ENCODE peak calls at places on chromosomes 5 and 9, in five cellular contexts. N, F, J, P and G are unnamed samples.

GRCh38 chr5:56668996-56669395 is 146.4 kb upstream of the MAP3K1 start:
- DNase-seq in J (no peak), N (no peak), P (peak), F (no peak), G (no peak)

GRCh38 chr9:21873540-21874221 is 71.2 kb downstream of the MTAP start:
- DNase-seq in N (no peak), F (no peak), P (no peak), J (no peak), G (no peak)

GRCh38 chr5:154783774-154784460 is 28.7 kb downstream of the LARP1 start:
- DNase-seq in J (peak), N (no peak), F (no peak), P (no peak), G (no peak)

GRCh38 chr9:28004900-28005299 is 431.6 kb upstream of the C9orf72 start:
- DNase-seq in N (no peak), P (no peak), F (no peak), J (no peak), G (no peak)

GRCh38 chr5:58933891-58934628 is 351.2 kb downstream of the RAB3C start:
- DNase-seq in P (no peak), J (no peak), F (no peak), N (no peak), G (no peak)

GRCh38 chr5:71778678-71779276 is 59.7 kb downstream of the CARTPT start:
- DNase-seq in N (peak), J (no peak), F (no peak), P (peak), G (no peak)

GRCh38 chr9:27888661-27889295 is 315.5 kb upstream of the C9orf72 start:
- DNase-seq in N (peak), F (peak), J (peak), P (peak), G (peak)

GRCh38 chr9:112327718-112328450 is 5.5 kb downstream of the PTBP3 start:
- DNase-seq in J (no peak), P (no peak), F (no peak), N (no peak), G (no peak)

GRCh38 chr5:78594946-78595921 is 53.3 kb downstream of the LHFPL2 start:
- DNase-seq in N (peak), P (peak), J (no peak), F (no peak), G (peak)

GRCh38 chr5:116154931-116155330 is 70.1 kb downstream of the COMMD10 start:
- DNase-seq in F (no peak), J (no peak), N (no peak), P (no peak), G (no peak)

GRCh38 chr9:126935630-126936029 is 21.0 kb downstream of the RALGPS1 start:
- DNase-seq in P (no peak), F (no peak), N (no peak), J (no peak), G (no peak)

GRCh38 chr9:34651876-34652602 is at the start of gene IL11RA:
- DNase-seq in P (peak), J (no peak), F (peak), N (peak), G (peak)

GRCh38 chr9:16335788-16336580 is 534.5 kb downstream of the BNC2 start:
- DNase-seq in F (no peak), N (peak), P (no peak), J (no peak), G (no peak)

GRCh38 chr5:122941737-122942136 is 94.8 kb downstream of the PPIC start:
- DNase-seq in N (no peak), F (no peak), P (no peak), J (no peak), G (no peak)

GRCh38 chr5:141547488-141547887 is 58.6 kb downstream of the PCDHGC5 start:
- DNase-seq in J (no peak), F (no peak), N (no peak), P (peak), G (no peak)

GRCh38 chr9:93672622-93673270 is 96.4 kb downstream of the PHF2 start:
- DNase-seq in F (peak), J (no peak), P (no peak), N (no peak), G (no peak)

GRCh38 chr5:127010362-127010761 is 20.0 kb downstream of the MARCHF3 start:
- DNase-seq in N (no peak), P (no peak), F (no peak), J (no peak), G (no peak)

GRCh38 chr5:65482280-65482726 is 583 bp upstream of the ADAMTS6 start:
- DNase-seq in P (no peak), N (no peak), F (no peak), J (no peak), G (peak)

GRCh38 chr5:78730300-78731094 is 81.9 kb upstream of the LHFPL2 start:
- DNase-seq in F (no peak), N (no peak), J (no peak), P (no peak), G (no peak)

GRCh38 chr9:18490591-18491370 is 16.8 kb downstream of the ADAMTSL1 start:
- DNase-seq in F (no peak), N (no peak), P (no peak), J (no peak), G (no peak)

GRCh38 chr9:4741365-4742031 is 496 bp upstream of the AK3 start:
- DNase-seq in P (peak), F (peak), J (no peak), N (peak), G (peak)

GRCh38 chr5:143638654-143639053 is 173.3 kb upstream of the HMHB1 start:
- DNase-seq in N (no peak), J (no peak), P (no peak), F (no peak), G (no peak)

GRCh38 chr9:95389373-95389772 is 71.9 kb upstream of the FANCC start:
- DNase-seq in J (no peak), N (no peak), F (no peak), P (no peak), G (no peak)

GRCh38 chr5:66821626-66822429 is 225.6 kb downstream of the MAST4 start:
- DNase-seq in J (no peak), N (no peak), P (no peak), F (no peak), G (no peak)

GRCh38 chr5:56183507-56183906 is 49.6 kb downstream of the ANKRD55 start:
- DNase-seq in F (no peak), N (no peak), P (peak), J (no peak), G (no peak)

GRCh38 chr9:121780177-121780576 is 128.7 kb downstream of the DAB2IP start:
- DNase-seq in N (no peak), J (no peak), P (no peak), F (no peak), G (no peak)

GRCh38 chr9:17588395-17588794 is 9.5 kb downstream of the SH3GL2 start:
- DNase-seq in P (no peak), J (no peak), F (no peak), N (no peak), G (no peak)

GRCh38 chr5:165673499-165673898 is 2168.1 kb downstream of the MAT2B start:
- DNase-seq in N (no peak), J (no peak), F (no peak), P (no peak), G (no peak)

GRCh38 chr5:83645936-83646335 is 74.7 kb downstream of the HAPLN1 start:
- DNase-seq in N (no peak), F (no peak), P (no peak), J (no peak), G (no peak)

GRCh38 chr5:159975462-159976019 is 33.4 kb upstream of the TTC1 start:
- DNase-seq in N (peak), F (no peak), J (no peak), P (peak), G (peak)

GRCh38 chr5:73751254-73751914 is 125.4 kb downstream of the ARHGEF28 start:
- DNase-seq in J (no peak), P (no peak), F (no peak), N (no peak), G (no peak)

GRCh38 chr9:70100362-70100761 is 56.7 kb downstream of the MAMDC2 start:
- DNase-seq in N (no peak), F (no peak), P (no peak), J (no peak), G (no peak)

GRCh38 chr5:89584339-89584956 is 701.5 kb upstream of the MEF2C start:
- DNase-seq in N (no peak), P (no peak), F (no peak), J (no peak), G (no peak)
- TF ChIP-seq ESRRA in N (no peak), P (no peak), F (no peak), J (no peak), G (no peak)

GRCh38 chr5:76521240-76521758 is 101.9 kb downstream of the F2RL2 start:
- DNase-seq in J (no peak), F (no peak), P (no peak), N (no peak), G (no peak)
- TF ChIP-seq ESRRA in J (no peak), F (no peak), P (no peak), N (no peak), G (no peak)

DNA sequence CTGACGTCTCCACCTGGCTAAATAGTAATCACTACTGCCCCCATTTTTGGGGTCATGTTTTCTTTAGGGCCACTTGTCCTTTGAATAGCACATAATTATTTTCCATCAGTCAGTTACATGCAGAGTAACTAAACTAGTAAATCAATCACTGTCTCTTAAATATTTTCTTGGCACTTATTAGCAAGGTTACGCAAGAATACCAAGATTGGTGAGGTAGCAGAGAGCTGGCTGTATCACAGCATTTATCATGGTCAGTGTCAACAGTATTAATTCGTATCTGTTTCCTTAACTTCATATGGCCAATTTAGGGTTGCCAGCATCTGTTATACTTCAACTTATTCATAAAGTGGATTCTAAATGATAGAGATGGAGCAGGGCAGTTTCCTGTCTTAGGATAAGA is 346.8 kb upstream of the FAM174A start:
- DNase-seq in F (no peak), J (no peak), N (no peak), P (no peak), G (no peak)
- TF ChIP-seq ESRRA in F (no peak), J (no peak), N (no peak), P (no peak), G (no peak)

GRCh38 chr5:172881691-172882370 is 47.8 kb downstream of the ERGIC1 start:
- DNase-seq in P (no peak), F (no peak), N (no peak), J (peak), G (peak)
- TF ChIP-seq ESRRA in P (no peak), F (no peak), N (no peak), J (no peak), G (peak)

DNA sequence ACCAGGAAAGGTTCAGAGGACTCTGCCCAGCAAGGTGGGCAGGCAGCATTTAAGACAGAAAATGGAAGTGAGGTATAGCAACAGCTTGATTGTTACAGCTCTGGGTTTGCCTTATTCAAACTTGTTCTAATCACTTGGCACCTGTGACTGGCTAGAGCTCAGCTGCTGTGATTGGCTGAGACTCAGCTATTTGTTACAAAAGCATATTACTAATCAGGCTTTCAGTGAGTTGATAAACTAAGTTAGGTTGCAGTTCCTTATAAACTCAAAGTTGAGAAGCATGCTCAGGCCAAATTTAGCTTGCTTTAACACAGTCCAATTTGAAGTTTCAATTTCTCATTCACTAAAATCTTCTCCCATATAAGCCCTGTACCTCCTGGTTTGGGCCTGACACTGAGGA is 56.3 kb downstream of the GDA start:
- DNase-seq in N (no peak), F (no peak), J (peak), P (no peak), G (no peak)
- TF ChIP-seq ESRRA in N (no peak), F (no peak), J (no peak), P (no peak), G (no peak)

DNA sequence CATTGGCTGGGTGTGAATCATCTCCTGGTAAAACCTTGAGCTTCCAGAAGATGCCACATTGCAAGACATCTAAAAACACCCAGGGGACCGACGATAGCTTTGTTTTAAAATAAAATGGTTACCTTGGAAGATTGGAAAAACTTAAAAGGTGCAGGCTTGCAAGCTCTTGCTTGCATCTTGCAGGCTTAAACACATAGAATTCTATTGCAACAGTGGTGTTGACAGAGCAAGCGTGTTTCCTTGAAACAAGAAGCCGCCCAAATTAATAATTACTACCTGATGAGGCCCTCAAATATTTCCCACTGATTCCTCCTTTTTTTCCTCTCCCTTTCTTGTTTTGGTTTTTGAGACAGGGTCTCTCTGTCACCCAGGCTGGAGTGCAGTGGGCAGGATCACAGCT is 137.1 kb upstream of the BASP1 start:
- DNase-seq in N (no peak), J (no peak), P (no peak), F (no peak), G (no peak)
- TF ChIP-seq ESRRA in N (no peak), J (no peak), P (no peak), F (no peak), G (no peak)

GRCh38 chr9:84659273-84659672 is 10.3 kb upstream of the NTRK2 start:
- DNase-seq in F (no peak), N (no peak), J (no peak), P (no peak), G (no peak)
- TF ChIP-seq ESRRA in F (no peak), N (no peak), J (no peak), P (no peak), G (no peak)

GRCh38 chr5:136655429-136655828 is 290.1 kb upstream of the TRPC7 start:
- DNase-seq in F (no peak), J (no peak), N (no peak), P (no peak), G (no peak)
- TF ChIP-seq ESRRA in F (no peak), J (no peak), N (no peak), P (no peak), G (no peak)

GRCh38 chr9:137240321-137240840 is 706 bp upstream of the TUBB4B start:
- DNase-seq in N (no peak), J (no peak), P (no peak), F (peak), G (peak)
- TF ChIP-seq ESRRA in N (no peak), J (no peak), P (peak), F (peak), G (peak)